ENCODE peak calls at places on chromosomes 11 and 22, in four cellular contexts. One of them, this sample, is unnamed.

GRCh38 chr22:44045171-44045570 is 21.1 kb downstream of the PARVB start:
- DNase-seq in GM12878: no peak
- DNase-seq in SK-N-SH: no peak
- DNase-seq in K562: no peak
- DNase-seq in this sample: no peak

GRCh38 chr11:132734217-132734616 is 798.1 kb downstream of the OPCML start:
- DNase-seq in GM12878: no peak
- DNase-seq in K562: no peak
- DNase-seq in SK-N-SH: no peak
- DNase-seq in this sample: no peak

GRCh38 chr11:123405123-123405592 is 24.9 kb upstream of the GRAMD1B start:
- DNase-seq in K562: no peak
- DNase-seq in GM12878: no peak
- DNase-seq in SK-N-SH: no peak
- DNase-seq in this sample: no peak

GRCh38 chr22:39518996-39519680 is 1.2 kb upstream of the ATF4 start:
- DNase-seq in SK-N-SH: peak
- DNase-seq in GM12878: no peak
- DNase-seq in K562: no peak
- DNase-seq in this sample: no peak

GRCh38 chr22:34414467-34415440 is 494.5 kb upstream of the LARGE1 start:
- DNase-seq in GM12878: peak
- DNase-seq in K562: peak
- DNase-seq in SK-N-SH: peak
- DNase-seq in this sample: peak

GRCh38 chr11:128621491-128622136 is 34.3 kb upstream of the ETS1 start:
- DNase-seq in K562: no peak
- DNase-seq in SK-N-SH: no peak
- DNase-seq in GM12878: no peak
- DNase-seq in this sample: no peak

GRCh38 chr11:101915811-101916291 is 471 bp downstream of the ANGPTL5 start:
- DNase-seq in K562: no peak
- DNase-seq in SK-N-SH: peak
- DNase-seq in GM12878: no peak
- DNase-seq in this sample: no peak

GRCh38 chr22:48489551-48490512 is 1337.8 kb downstream of the BRD1 start:
- DNase-seq in K562: no peak
- DNase-seq in GM12878: no peak
- DNase-seq in SK-N-SH: peak
- DNase-seq in this sample: no peak

GRCh38 chr22:29972121-29972520 is 89.1 kb downstream of the MTMR3 start:
- DNase-seq in K562: no peak
- DNase-seq in GM12878: no peak
- DNase-seq in SK-N-SH: no peak
- DNase-seq in this sample: no peak

GRCh38 chr11:119571311-119571710 is 148.3 kb upstream of the THY1 start:
- DNase-seq in GM12878: no peak
- DNase-seq in K562: no peak
- DNase-seq in SK-N-SH: no peak
- DNase-seq in this sample: no peak

GRCh38 chr11:64150481-64151239 is 15.3 kb downstream of the MACROD1 start:
- DNase-seq in SK-N-SH: no peak
- DNase-seq in GM12878: no peak
- DNase-seq in K562: no peak
- DNase-seq in this sample: no peak

GRCh38 chr11:43943931-43944751 is 1.7 kb downstream of the C11orf96 start:
- DNase-seq in SK-N-SH: no peak
- DNase-seq in GM12878: no peak
- DNase-seq in K562: no peak
- DNase-seq in this sample: peak

GRCh38 chr11:12389676-12390075 is 12.3 kb downstream of the PARVA start:
- DNase-seq in GM12878: no peak
- DNase-seq in K562: no peak
- DNase-seq in SK-N-SH: no peak
- DNase-seq in this sample: no peak

GRCh38 chr11:65879622-65880021 is at the start of gene CTSW:
- DNase-seq in GM12878: no peak
- DNase-seq in K562: no peak
- DNase-seq in SK-N-SH: no peak
- DNase-seq in this sample: no peak

GRCh38 chr11:61536676-61537270 is 28.2 kb downstream of the LRRC10B start:
- DNase-seq in K562: no peak
- DNase-seq in GM12878: no peak
- DNase-seq in SK-N-SH: peak
- DNase-seq in this sample: no peak

GRCh38 chr11:57361926-57362325 is 19.0 kb downstream of the PRG3 start:
- DNase-seq in SK-N-SH: no peak
- DNase-seq in K562: no peak
- DNase-seq in GM12878: no peak
- DNase-seq in this sample: no peak

GRCh38 chr11:134700101-134700640 is 288.1 kb upstream of the B3GAT1 start:
- DNase-seq in SK-N-SH: no peak
- DNase-seq in GM12878: no peak
- DNase-seq in K562: no peak
- DNase-seq in this sample: no peak

DNA sequence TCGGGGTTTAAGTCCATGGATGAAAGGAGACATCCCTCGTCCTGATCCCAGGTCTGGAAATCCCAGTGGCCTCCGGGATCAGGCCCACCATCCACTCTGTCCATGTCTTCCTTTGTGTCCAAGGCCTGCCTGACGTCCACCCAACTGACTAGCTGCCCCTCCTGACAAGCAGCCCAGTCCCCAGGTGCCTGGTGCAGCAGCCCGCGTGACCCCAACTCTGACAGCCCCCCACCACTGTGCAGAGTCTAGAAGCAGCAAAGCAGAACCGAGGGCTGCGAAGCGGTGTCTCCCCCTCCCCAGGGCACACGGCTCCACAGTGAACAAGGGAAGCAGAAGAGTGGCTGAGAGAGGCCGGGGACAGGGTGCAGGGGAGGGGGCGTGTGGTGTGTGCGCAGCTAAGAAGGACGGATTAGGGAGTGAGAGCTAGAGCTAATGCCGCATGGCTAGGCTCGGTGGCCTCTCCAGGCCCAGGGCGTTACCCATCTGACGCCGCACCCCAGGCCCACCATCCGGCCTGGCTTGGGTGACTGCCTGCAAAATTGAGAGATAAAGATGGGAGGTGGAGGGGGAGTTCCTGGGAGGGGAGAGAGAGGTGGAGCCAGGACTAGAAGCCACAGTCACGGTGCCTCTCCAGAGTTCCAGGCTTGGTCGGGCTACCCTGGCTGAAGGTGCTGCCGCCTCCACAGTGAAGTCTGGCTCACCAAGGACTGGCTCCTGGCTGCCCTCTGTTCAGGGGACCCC is 16.6 kb upstream of the BAIAP2L2 start:
- DNase-seq in K562: peak
- DNase-seq in SK-N-SH: no peak
- DNase-seq in GM12878: no peak
- DNase-seq in this sample: no peak
- TF ChIP-seq USF1 in K562: no peak
- TF ChIP-seq USF1 in SK-N-SH: no peak
- TF ChIP-seq USF1 in GM12878: no peak
- TF ChIP-seq USF1 in this sample: no peak

GRCh38 chr11:7986768-7987559 is at the start of gene EIF3F:
- DNase-seq in SK-N-SH: peak
- DNase-seq in GM12878: peak
- DNase-seq in K562: peak
- DNase-seq in this sample: peak
- TF ChIP-seq CTCF in SK-N-SH: peak
- TF ChIP-seq CTCF in GM12878: peak
- TF ChIP-seq CTCF in K562: peak
- TF ChIP-seq CTCF in this sample: no peak

GRCh38 chr11:29051935-29052334 is 943.7 kb downstream of the METTL15 start:
- DNase-seq in SK-N-SH: no peak
- DNase-seq in K562: no peak
- DNase-seq in GM12878: no peak
- DNase-seq in this sample: no peak
- TF ChIP-seq USF1 in SK-N-SH: no peak
- TF ChIP-seq USF1 in K562: no peak
- TF ChIP-seq USF1 in GM12878: no peak
- TF ChIP-seq USF1 in this sample: no peak

GRCh38 chr11:96238563-96239166 is 104.3 kb downstream of the MAML2 start:
- DNase-seq in GM12878: no peak
- DNase-seq in SK-N-SH: no peak
- DNase-seq in K562: no peak
- DNase-seq in this sample: no peak
- TF ChIP-seq CTCF in GM12878: no peak
- TF ChIP-seq CTCF in SK-N-SH: no peak
- TF ChIP-seq CTCF in K562: no peak
- TF ChIP-seq CTCF in this sample: no peak

GRCh38 chr11:68978931-68979591 is 1.7 kb downstream of the MRGPRD start:
- DNase-seq in K562: no peak
- DNase-seq in SK-N-SH: peak
- DNase-seq in GM12878: no peak
- DNase-seq in this sample: peak

GRCh38 chr11:68978626-68978930 is 2.2 kb downstream of the MRGPRD start:
- DNase-seq in K562: no peak
- DNase-seq in SK-N-SH: no peak
- DNase-seq in GM12878: no peak
- DNase-seq in this sample: peak

GRCh38 chr11:68976095-68976494 is 4.7 kb downstream of the MRGPRD start:
- DNase-seq in K562: no peak
- DNase-seq in SK-N-SH: no peak
- DNase-seq in GM12878: no peak
- DNase-seq in this sample: peak

GRCh38 chr11:68976563-68976962 is 4.2 kb downstream of the MRGPRD start:
- DNase-seq in GM12878: no peak
- DNase-seq in K562: no peak
- DNase-seq in SK-N-SH: no peak
- DNase-seq in this sample: peak

GRCh38 chr11:68977781-68978625 is 2.8 kb downstream of the MRGPRD start:
- DNase-seq in K562: no peak
- DNase-seq in GM12878: no peak
- DNase-seq in SK-N-SH: no peak
- DNase-seq in this sample: peak
- TF ChIP-seq USF1 in K562: no peak
- TF ChIP-seq USF1 in GM12878: no peak
- TF ChIP-seq USF1 in SK-N-SH: no peak
- TF ChIP-seq USF1 in this sample: no peak

GRCh38 chr11:68459886-68460740 is 439 bp upstream of the PPP6R3 start:
- DNase-seq in GM12878: peak
- DNase-seq in SK-N-SH: peak
- DNase-seq in K562: peak
- DNase-seq in this sample: peak
- TF ChIP-seq CTCF in GM12878: no peak
- TF ChIP-seq CTCF in SK-N-SH: no peak
- TF ChIP-seq CTCF in K562: no peak
- TF ChIP-seq CTCF in this sample: no peak

DNA sequence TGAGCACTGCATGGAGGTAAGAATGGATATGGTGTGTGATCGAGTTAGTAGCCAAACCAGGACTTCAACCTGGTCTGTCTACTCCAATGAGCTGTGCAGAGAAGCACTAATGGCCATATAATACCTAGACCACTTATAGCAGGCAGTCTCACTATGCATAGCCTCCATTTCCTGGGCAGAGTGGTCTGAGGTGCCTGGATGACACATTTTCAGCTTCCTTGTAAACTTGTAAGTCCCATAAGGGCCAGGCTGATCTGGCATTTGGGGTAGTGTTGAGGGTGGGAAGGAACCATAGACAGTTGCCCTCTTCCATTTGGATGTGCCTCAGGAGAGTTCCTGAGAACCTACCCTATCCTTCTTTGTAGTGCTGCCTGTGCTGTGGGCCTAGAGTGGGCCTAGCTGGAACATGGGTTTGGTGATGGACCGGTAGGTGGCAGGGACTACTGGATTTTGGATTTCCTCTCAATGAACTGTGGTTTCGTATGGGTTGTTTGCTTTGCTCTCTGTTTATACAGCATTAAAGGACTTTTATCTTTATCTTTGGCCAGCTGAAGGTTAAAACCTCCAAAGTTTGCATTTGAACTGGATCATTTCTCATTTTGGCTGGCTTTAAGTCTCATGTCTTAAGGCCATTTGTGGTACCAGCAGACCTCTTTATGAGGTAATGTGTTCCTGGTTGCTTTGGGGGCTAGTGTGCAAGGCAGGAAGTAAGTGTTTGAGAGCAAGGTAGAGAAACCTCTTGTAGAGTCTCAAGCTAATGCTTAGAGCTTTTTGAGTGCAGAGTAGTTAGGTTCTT is 86.9 kb downstream of the STIM1 start:
- DNase-seq in SK-N-SH: no peak
- DNase-seq in GM12878: no peak
- DNase-seq in K562: no peak
- DNase-seq in this sample: no peak
- TF ChIP-seq USF1 in SK-N-SH: no peak
- TF ChIP-seq USF1 in GM12878: no peak
- TF ChIP-seq USF1 in K562: no peak
- TF ChIP-seq USF1 in this sample: no peak

DNA sequence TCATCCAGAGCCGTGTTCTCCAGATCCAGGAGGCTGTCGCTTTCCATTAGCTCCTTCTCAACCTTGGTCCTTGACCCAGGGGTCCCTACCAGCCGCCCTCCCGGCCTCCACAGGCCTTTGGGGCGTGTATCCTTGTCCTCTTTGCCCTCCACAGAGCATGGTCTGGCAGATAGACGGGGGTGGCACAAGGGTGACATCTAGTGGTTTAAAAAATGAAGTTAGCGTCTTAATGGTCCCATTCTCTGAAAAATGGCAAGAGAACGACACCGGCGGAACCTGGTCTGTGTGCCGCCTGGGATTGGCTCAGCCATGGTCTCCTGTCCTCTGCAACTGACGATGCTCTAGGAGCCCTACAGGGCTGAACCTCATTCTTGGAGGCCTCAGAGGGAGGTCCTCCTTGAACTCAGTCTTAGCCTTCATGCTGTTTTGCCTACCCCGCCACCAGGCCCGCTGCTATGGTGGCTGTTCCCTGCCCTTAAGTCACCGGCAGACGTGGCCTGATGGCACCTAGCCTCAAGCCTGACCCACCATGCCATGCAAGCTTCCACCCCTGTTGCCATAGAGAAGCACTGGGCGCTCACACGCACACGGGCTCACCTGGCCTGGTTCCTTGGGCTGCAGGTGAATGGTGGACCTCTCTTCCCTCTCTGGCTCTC is 152.1 kb upstream of the SYN3 start:
- DNase-seq in K562: peak
- DNase-seq in GM12878: no peak
- DNase-seq in SK-N-SH: peak
- DNase-seq in this sample: peak
- TF ChIP-seq CTCF in K562: peak
- TF ChIP-seq CTCF in GM12878: peak
- TF ChIP-seq CTCF in SK-N-SH: peak
- TF ChIP-seq CTCF in this sample: peak

This sample was measured in WTC11.